ENCODE peak calls at places on chromosome 19, in six cellular contexts. B, T, Q, L, E and D are unnamed samples.

GRCh38 chr19:10574462-10574861 is 5.7 kb upstream of the CDKN2D start:
- ATAC-seq in B (no peak), T (no peak), Q (no peak), L (no peak), E (no peak), D (no peak)

GRCh38 chr19:39679056-39679790 is 23.5 kb downstream of the LGALS16 start:
- ATAC-seq in B (peak; percentile 9), T (peak; percentile 48), Q (no peak), L (peak; percentile 86), E (no peak), D (no peak)

GRCh38 chr19:33040994-33041827 is 23.5 kb downstream of the RHPN2 start:
- ATAC-seq in B (peak; percentile 96), T (peak; percentile 91), Q (no peak), L (no peak), E (no peak), D (no peak)

GRCh38 chr19:11264452-11265176 is 2.3 kb upstream of the DOCK6 start:
- ATAC-seq in B (no peak), T (peak; percentile 8), Q (peak; percentile 41), L (peak; percentile 59), E (peak; percentile 90), D (peak; percentile 24)

GRCh38 chr19:41866284-41866683 is 6.2 kb downstream of the RPS19 start:
- ATAC-seq in B (no peak), T (no peak), Q (no peak), L (peak; percentile 7), E (no peak), D (no peak)

GRCh38 chr19:6890421-6890913 is 3.1 kb downstream of the ADGRE1 start:
- ATAC-seq in B (no peak), T (no peak), Q (no peak), L (no peak), E (no peak), D (no peak)

GRCh38 chr19:42261763-42262162 is 6.8 kb upstream of the ERF start:
- ATAC-seq in B (peak; percentile 41), T (no peak), Q (no peak), L (peak; percentile 46), E (no peak), D (no peak)

GRCh38 chr19:33502991-33503790 is 18.4 kb downstream of the PEPD start:
- ATAC-seq in B (no peak), T (no peak), Q (no peak), L (no peak), E (no peak), D (no peak)

GRCh38 chr19:4061178-4061682 is 5.5 kb downstream of the ZBTB7A start:
- ATAC-seq in B (no peak), T (peak; percentile 20), Q (no peak), L (peak; percentile 57), E (peak; percentile 35), D (peak; percentile 31)

GRCh38 chr19:55015126-55015525 is 22.9 kb downstream of the GP6 start:
- ATAC-seq in B (peak; percentile 11), T (no peak), Q (no peak), L (no peak), E (no peak), D (no peak)

GRCh38 chr19:38657633-38658222 is 10.3 kb downstream of the ACTN4 start:
- ATAC-seq in B (peak; percentile 70), T (no peak), Q (no peak), L (peak; percentile 45), E (no peak), D (no peak)

GRCh38 chr19:35796645-35797542 is 15.8 kb downstream of the PRODH2 start:
- ATAC-seq in B (peak; percentile 10), T (peak; percentile 20), Q (no peak), L (no peak), E (no peak), D (no peak)

GRCh38 chr19:39502640-39503417 is 4.1 kb downstream of the DLL3 start:
- ATAC-seq in B (no peak), T (peak; percentile 46), Q (peak; percentile 68), L (peak; percentile 46), E (peak; percentile 84), D (peak; percentile 77)

GRCh38 chr19:41351339-41352245 is 2.1 kb downstream of the TGFB1 start:
- ATAC-seq in B (peak; percentile 8), T (peak; percentile 11), Q (peak; percentile 76), L (peak; percentile 76), E (peak; percentile 78), D (peak; percentile 54)

GRCh38 chr19:11587973-11588631 is 9.2 kb upstream of the ZNF627 start:
- ATAC-seq in B (peak; percentile 73), T (peak; percentile 76), Q (peak; percentile 67), L (no peak), E (peak; percentile 16), D (peak; percentile 34)

GRCh38 chr19:10292206-10292788 is 2.5 kb downstream of the ICAM5 start:
- ATAC-seq in B (peak; percentile 10), T (peak; percentile 8), Q (peak; percentile 69), L (peak; percentile 65), E (peak; percentile 89), D (peak; percentile 59)

GRCh38 chr19:35744335-35744687 is 907 bp downstream of the U2AF1L4 start:
- ATAC-seq in B (no peak), T (no peak), Q (no peak), L (no peak), E (no peak), D (no peak)

GRCh38 chr19:28454083-28454482 is 758.9 kb downstream of the UQCRFS1 start:
- ATAC-seq in B (no peak), T (no peak), Q (peak; percentile 70), L (no peak), E (no peak), D (no peak)

GRCh38 chr19:28288850-28289249 is 924.1 kb downstream of the UQCRFS1 start:
- ATAC-seq in B (no peak), T (no peak), Q (no peak), L (no peak), E (no peak), D (no peak)

GRCh38 chr19:33510728-33511255 is 10.8 kb downstream of the PEPD start:
- ATAC-seq in B (no peak), T (no peak), Q (no peak), L (no peak), E (no peak), D (no peak)

GRCh38 chr19:20359933-20360720 is 193.1 kb downstream of the ZNF486 start:
- ATAC-seq in B (no peak), T (no peak), Q (no peak), L (no peak), E (no peak), D (no peak)

GRCh38 chr19:46206176-46206575 is 23.4 kb upstream of the IGFL1 start:
- ATAC-seq in B (peak; percentile 19), T (no peak), Q (no peak), L (no peak), E (no peak), D (no peak)

GRCh38 chr19:35669974-35670373 is 3.7 kb downstream of the UPK1A start:
- ATAC-seq in B (no peak), T (no peak), Q (no peak), L (no peak), E (no peak), D (no peak)

GRCh38 chr19:35023428-35023827 is 6.8 kb upstream of the SCN1B start:
- ATAC-seq in B (no peak), T (no peak), Q (no peak), L (no peak), E (peak; percentile 1), D (no peak)

GRCh38 chr19:36160821-36161596 is 8.8 kb upstream of the COX7A1 start:
- ATAC-seq in B (peak; percentile 43), T (no peak), Q (no peak), L (no peak), E (no peak), D (no peak)

GRCh38 chr19:40322951-40323615 is 25.1 kb downstream of the C19orf47 start:
- ATAC-seq in B (no peak), T (no peak), Q (no peak), L (no peak), E (no peak), D (no peak)

GRCh38 chr19:10291554-10292205 is 1.9 kb downstream of the ICAM5 start:
- ATAC-seq in B (peak; percentile 1), T (peak; percentile 1), Q (no peak), L (no peak), E (no peak), D (peak; percentile 6)

GRCh38 chr19:41376241-41376997 is at the start of gene TMEM91:
- ATAC-seq in B (peak; percentile 54), T (peak; percentile 78), Q (no peak), L (no peak), E (peak; percentile 61), D (peak; percentile 64)

GRCh38 chr19:4712771-4713170 is 10.9 kb downstream of the DPP9 start:
- ATAC-seq in B (no peak), T (no peak), Q (no peak), L (no peak), E (no peak), D (no peak)

GRCh38 chr19:16197622-16198362 is at the start of gene AP1M1:
- ATAC-seq in B (peak; percentile 97), T (peak; percentile 84), Q (peak; percentile 94), L (peak; percentile 99), E (peak; percentile 94), D (peak; percentile 93)
- TF ChIP-seq EP300 in B (no peak), T (no peak), Q (no peak), L (no peak), E (no peak), D (no peak)

GRCh38 chr19:1094978-1095701 is at the start of gene POLR2E:
- ATAC-seq in B (peak; percentile 93), T (peak; percentile 73), Q (peak; percentile 95), L (peak; percentile 93), E (peak; percentile 95), D (peak; percentile 99)
- TF ChIP-seq EP300 in B (no peak), T (peak; percentile 48), Q (peak; percentile 47), L (no peak), E (no peak), D (no peak)

GRCh38 chr19:17107546-17108452 is 32.2 kb downstream of the MYO9B start:
- ATAC-seq in B (peak; percentile 98), T (no peak), Q (no peak), L (no peak), E (peak; percentile 80), D (peak; percentile 98)
- TF ChIP-seq EP300 in B (peak; percentile 31), T (no peak), Q (no peak), L (no peak), E (no peak), D (no peak)

GRCh38 chr19:14147797-14148605 is 11.6 kb upstream of the ASF1B start:
- ATAC-seq in B (peak; percentile 86), T (peak; percentile 93), Q (peak; percentile 95), L (peak; percentile 80), E (peak; percentile 91), D (peak; percentile 84)

GRCh38 chr19:14149509-14149994 is 13.2 kb upstream of the ASF1B start:
- ATAC-seq in B (no peak), T (no peak), Q (no peak), L (no peak), E (no peak), D (peak; percentile 68)

GRCh38 chr19:14150041-14150769 is 13.8 kb upstream of the ASF1B start:
- ATAC-seq in B (no peak), T (no peak), Q (no peak), L (no peak), E (no peak), D (no peak)

GRCh38 chr19:14150770-14151661 is 14.6 kb upstream of the ASF1B start:
- ATAC-seq in B (no peak), T (no peak), Q (no peak), L (no peak), E (no peak), D (no peak)

DNA sequence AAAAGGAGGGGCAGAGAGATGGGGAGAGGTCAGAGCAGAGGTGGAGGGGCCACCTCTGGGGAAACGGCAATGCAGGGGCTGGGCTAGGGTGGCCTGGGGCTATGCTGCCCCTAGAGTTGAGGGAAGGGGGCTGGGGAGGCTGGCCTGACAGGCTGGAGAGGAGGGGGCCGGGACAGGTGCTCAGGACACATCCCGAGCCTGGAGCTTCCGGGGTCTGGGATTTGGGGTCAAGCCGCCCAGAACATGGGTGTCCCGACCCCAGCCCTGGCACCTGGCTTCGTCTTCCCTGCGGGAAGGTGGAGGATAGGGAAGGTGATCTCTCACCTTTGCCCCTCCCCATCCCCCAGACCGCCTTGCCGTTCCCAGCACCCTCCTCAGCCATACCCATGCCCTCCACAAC is 12.6 kb upstream of the ASF1B start:
- ATAC-seq in B (no peak), T (no peak), Q (no peak), L (no peak), E (no peak), D (peak; percentile 10)
- TF ChIP-seq EP300 in B (no peak), T (no peak), Q (no peak), L (no peak), E (no peak), D (no peak)